ENCODE peak calls at places on chromosomes 2 and 18, in six cellular contexts. Y is IMR-90, G is breast epithelium, X is suprapubic skin, R is PC-9, F is lower lobe of right lung. B is an unnamed sample. For H3K36me3, the result is how much of the 10 kb centered on the place peaks cover.

GRCh38 chr18:11868230-11868629 is 17.0 kb downstream of the CHMP1B start:
- DNase-seq in Y (no peak), G (no peak), X (no peak), R (no peak), F (no peak), B (no peak)

GRCh38 chr2:31089645-31090044 is 48.6 kb downstream of the GALNT14 start:
- DNase-seq in Y (no peak), G (no peak), X (no peak), R (no peak), F (no peak), B (no peak)

GRCh38 chr2:20423376-20423775 is 23.5 kb upstream of the RHOB start:
- DNase-seq in Y (no peak), G (no peak), X (peak), R (no peak), F (no peak), B (no peak)

GRCh38 chr2:235052514-235053354 is 100.9 kb downstream of the SH3BP4 start:
- DNase-seq in Y (no peak), G (peak), X (no peak), R (no peak), F (no peak), B (no peak)

GRCh38 chr2:107325983-107326786 is 440.2 kb upstream of the ST6GAL2 start:
- DNase-seq in Y (no peak), G (no peak), X (no peak), R (no peak), F (no peak), B (no peak)

GRCh38 chr2:127658641-127659407 is 12.9 kb downstream of the GPR17 start:
- DNase-seq in Y (no peak), G (no peak), X (peak), R (no peak), F (peak), B (no peak)

GRCh38 chr2:64213607-64214275 is 69.5 kb upstream of the PELI1 start:
- DNase-seq in Y (no peak), G (no peak), X (no peak), R (no peak), F (no peak), B (no peak)

GRCh38 chr2:49807689-49808088 is 653.4 kb upstream of the FSHR start:
- DNase-seq in Y (no peak), G (no peak), X (no peak), R (no peak), F (no peak), B (no peak)

GRCh38 chr2:192029089-192029488 is 165.6 kb downstream of the TMEFF2 start:
- DNase-seq in Y (peak), G (no peak), X (no peak), R (no peak), F (no peak), B (no peak)

GRCh38 chr2:229920011-229920781 is 1.6 kb downstream of the TRIP12 start:
- DNase-seq in Y (no peak), G (no peak), X (no peak), R (no peak), F (no peak), B (no peak)

GRCh38 chr2:83650156-83650555 is 808.9 kb downstream of the SUCLG1 start:
- DNase-seq in Y (no peak), G (no peak), X (no peak), R (no peak), F (no peak), B (no peak)

GRCh38 chr2:172561270-172561669 is 5.4 kb downstream of the PDK1 start:
- DNase-seq in Y (peak), G (no peak), X (no peak), R (no peak), F (no peak), B (no peak)

GRCh38 chr2:68837164-68837860 is 33.9 kb downstream of the BMP10 start:
- DNase-seq in Y (peak), G (no peak), X (no peak), R (no peak), F (peak), B (no peak)

GRCh38 chr2:172223601-172224054 is 120.9 kb upstream of the DLX2 start:
- DNase-seq in Y (no peak), G (no peak), X (no peak), R (no peak), F (no peak), B (no peak)

GRCh38 chr2:16581241-16581640 is 84.4 kb downstream of the CYRIA start:
- DNase-seq in Y (no peak), G (no peak), X (no peak), R (no peak), F (no peak), B (no peak)

GRCh38 chr2:98782570-98782969 is 51.6 kb upstream of the MGAT4A start:
- DNase-seq in Y (no peak), G (no peak), X (no peak), R (no peak), F (no peak), B (no peak)

GRCh38 chr2:102141915-102142828 is at the start of gene IL1R1:
- DNase-seq in Y (peak), G (peak), X (peak), R (peak), F (peak), B (no peak)

GRCh38 chr2:96940026-96940601 is 46.3 kb downstream of the FAM178B start:
- DNase-seq in Y (no peak), G (no peak), X (no peak), R (no peak), F (no peak), B (no peak)

GRCh38 chr2:53652131-53652530 is 115.5 kb upstream of the CHAC2 start:
- DNase-seq in Y (no peak), G (no peak), X (no peak), R (no peak), F (no peak), B (no peak)

GRCh38 chr2:165609672-165610071 is 140.2 kb downstream of the CSRNP3 start:
- DNase-seq in Y (no peak), G (no peak), X (no peak), R (no peak), F (no peak), B (no peak)

GRCh38 chr2:25303517-25304338 is 38.0 kb downstream of the DNMT3A start:
- DNase-seq in Y (no peak), G (no peak), X (no peak), R (no peak), F (no peak), B (no peak)

GRCh38 chr18:48264508-48264907 is 144.7 kb downstream of the ZBTB7C start:
- DNase-seq in Y (no peak), G (no peak), X (no peak), R (no peak), F (no peak), B (peak)

GRCh38 chr2:74546004-74546403 is 7.7 kb downstream of the LOXL3 start:
- DNase-seq in Y (no peak), G (no peak), X (no peak), R (no peak), F (no peak), B (no peak)

GRCh38 chr2:12636837-12637581 is 79.7 kb upstream of the TRIB2 start:
- DNase-seq in Y (peak), G (no peak), X (no peak), R (no peak), F (no peak), B (no peak)

GRCh38 chr18:62030091-62030985 is 137.5 kb upstream of the RNF152 start:
- DNase-seq in Y (no peak), G (no peak), X (no peak), R (no peak), F (no peak), B (no peak)

GRCh38 chr2:231725476-231725875 is 17.2 kb downstream of the PTMA start:
- DNase-seq in Y (no peak), G (no peak), X (no peak), R (no peak), F (no peak), B (no peak)

GRCh38 chr18:11570073-11570588 is 39.3 kb upstream of the SLC35G4 start:
- DNase-seq in Y (no peak), G (no peak), X (no peak), R (no peak), F (no peak), B (no peak)

GRCh38 chr2:88198308-88198707 is 28.2 kb downstream of the THNSL2 start:
- DNase-seq in Y (no peak), G (no peak), X (no peak), R (no peak), F (no peak), B (no peak)

GRCh38 chr2:204072443-204073324 is 136.1 kb downstream of the ICOS start:
- DNase-seq in Y (no peak), G (no peak), X (no peak), R (peak), F (no peak), B (no peak)

GRCh38 chr2:9538000-9538507 is 17.6 kb downstream of the ADAM17 start:
- DNase-seq in Y (peak), G (no peak), X (no peak), R (no peak), F (no peak), B (no peak)

GRCh38 chr2:96514521-96514920 is 9.4 kb upstream of the NEURL3 start:
- DNase-seq in Y (no peak), G (peak), X (no peak), R (peak), F (no peak), B (no peak)

GRCh38 chr2:10794891-10795290 is 17.7 kb downstream of the PDIA6 start:
- DNase-seq in Y (no peak), G (no peak), X (no peak), R (no peak), F (no peak), B (no peak)

GRCh38 chr2:5330961-5331360 is 361.2 kb upstream of the SOX11 start:
- DNase-seq in Y (no peak), G (no peak), X (no peak), R (no peak), F (no peak), B (peak)

GRCh38 chr2:58436842-58437241 is 195.7 kb upstream of the FANCL start:
- DNase-seq in Y (no peak), G (no peak), X (no peak), R (no peak), F (no peak), B (no peak)

DNA sequence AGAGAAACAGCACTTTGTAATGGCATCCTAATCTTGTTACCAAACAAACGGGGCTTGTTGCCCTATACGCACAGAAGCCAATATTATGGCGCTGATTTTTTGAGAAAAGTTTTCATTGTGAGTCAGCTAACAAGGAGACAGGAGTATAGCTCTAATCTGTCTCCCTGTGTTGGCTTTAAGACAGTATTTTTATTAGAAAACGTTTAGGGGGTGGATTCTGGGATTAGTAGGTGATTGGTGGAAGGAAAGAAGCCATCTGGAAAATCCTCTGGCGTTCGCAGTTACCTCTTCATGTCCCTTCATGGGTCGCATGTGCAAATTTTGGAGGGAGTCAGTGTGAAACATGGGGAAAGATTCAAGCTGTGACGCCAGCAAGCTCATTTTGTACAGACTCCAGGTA is 698 bp upstream of the TMEM237 start:
- DNase-seq in Y (peak), G (no peak), X (peak), R (no peak), F (no peak), B (no peak)
- H3K4me3 ChIP-seq in Y (peak), G (no peak), X (peak), R (peak), F (peak), B (no peak)

GRCh38 chr2:200852605-200853004 is 11.9 kb downstream of the CLK1 start:
- DNase-seq in Y (no peak), G (no peak), X (no peak), R (no peak), F (no peak), B (no peak)

GRCh38 chr2:200850512-200851256 is 13.8 kb downstream of the CLK1 start:
- DNase-seq in Y (no peak), G (no peak), X (no peak), R (no peak), F (no peak), B (no peak)

GRCh38 chr2:200847268-200847667 is 17.2 kb downstream of the CLK1 start:
- DNase-seq in Y (no peak), G (no peak), X (no peak), R (no peak), F (no peak), B (no peak)

GRCh38 chr2:200847939-200848338 is 16.5 kb downstream of the CLK1 start:
- DNase-seq in Y (no peak), G (no peak), X (no peak), R (no peak), F (no peak), B (no peak)

DNA sequence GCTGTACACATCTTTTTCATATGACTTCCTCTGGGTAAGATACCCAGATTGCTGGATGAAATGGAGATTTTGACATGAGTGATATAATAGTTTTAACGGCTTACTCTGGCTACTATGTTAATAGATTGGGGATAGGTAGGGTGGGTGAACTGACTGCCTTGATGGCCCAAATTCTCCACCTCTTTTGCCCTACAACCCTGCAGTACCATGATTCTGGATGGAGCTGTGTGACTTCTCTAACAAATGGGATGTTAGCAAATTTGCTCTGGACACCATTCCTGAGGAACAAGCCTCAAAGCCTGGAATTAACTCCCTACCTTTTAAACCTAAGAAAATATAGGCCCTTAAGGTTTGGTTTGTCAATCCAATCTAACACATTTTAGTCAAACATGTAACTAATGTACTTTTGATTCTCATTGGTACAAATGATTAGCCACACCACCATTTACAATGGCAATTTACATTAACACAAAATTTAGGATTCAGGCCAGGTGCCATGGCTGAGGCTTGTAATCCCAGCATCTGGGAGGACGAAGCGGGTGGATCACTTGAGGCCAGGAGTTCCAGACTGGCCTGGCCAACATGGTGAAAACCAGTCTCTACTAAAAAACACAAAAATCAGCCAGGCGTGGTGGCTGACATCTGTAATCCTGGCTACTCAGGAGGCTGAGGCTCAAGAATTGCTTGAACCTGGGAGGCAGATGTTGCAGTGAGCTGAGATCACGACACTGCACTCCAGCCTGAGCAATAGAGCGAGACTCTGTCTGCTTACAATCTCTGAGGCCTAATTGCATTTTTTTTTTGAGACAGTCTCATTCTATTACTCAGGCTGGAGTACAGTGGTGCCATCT is 12.8 kb downstream of the CLK1 start:
- DNase-seq in Y (no peak), G (no peak), X (no peak), R (no peak), F (no peak), B (no peak)
- H3K36me3 ChIP-seq in Y (under half), G (under half), X (half or more), R (under half), F (half or more), B (under half)

DNA sequence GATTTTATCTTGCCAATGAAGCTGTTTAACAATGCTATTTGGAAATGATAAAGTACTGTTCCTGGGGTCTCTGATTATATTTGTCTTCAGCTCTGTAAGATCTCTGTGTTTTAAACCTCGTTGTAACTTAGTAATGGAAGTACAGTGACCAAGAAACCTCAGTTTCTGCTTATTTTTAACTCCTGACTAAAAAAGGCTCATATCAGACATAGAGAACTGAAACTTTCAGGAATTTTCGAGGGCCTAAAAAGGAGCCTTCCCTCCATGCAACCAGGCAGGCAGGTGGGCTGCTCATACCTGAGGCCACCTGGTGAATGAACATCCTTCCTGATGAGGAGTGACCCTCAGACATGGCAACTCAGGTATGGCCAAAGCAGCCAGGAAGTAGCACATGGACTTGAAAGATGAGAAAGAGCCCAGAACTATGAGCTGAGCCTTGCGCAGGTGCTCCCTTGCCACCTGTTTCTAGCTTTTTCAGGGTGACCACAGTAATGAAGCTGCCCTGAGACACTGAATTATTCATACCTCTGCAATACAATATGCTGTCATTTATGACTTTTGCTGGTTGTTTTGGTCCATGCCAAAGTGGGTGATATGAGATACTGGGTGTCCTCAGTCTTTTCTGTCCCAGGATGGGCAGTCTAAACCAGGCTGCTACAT is 23.9 kb downstream of the MYO3B start:
- DNase-seq in Y (no peak), G (no peak), X (no peak), R (no peak), F (no peak), B (no peak)
- TF ChIP-seq CTCF in Y (no peak), G (no peak), X (no peak), R (no peak), F (no peak), B (no peak)

GRCh38 chr2:224973112-224974016 is 68.9 kb downstream of the DOCK10 start:
- DNase-seq in Y (no peak), G (no peak), X (no peak), R (peak), F (no peak), B (peak)
- H3K4me3 ChIP-seq in Y (no peak), G (no peak), X (no peak), R (no peak), F (no peak), B (no peak)

GRCh38 chr2:199958014-199958413 is 2.6 kb downstream of the MAIP1 start:
- DNase-seq in Y (no peak), G (no peak), X (no peak), R (no peak), F (no peak), B (no peak)
- H3K36me3 ChIP-seq in Y (under half), G (under half), X (under half), R (under half), F (under half), B (under half)

GRCh38 chr2:206349375-206349774 is 74.9 kb downstream of the ZDBF2 start:
- DNase-seq in Y (no peak), G (no peak), X (no peak), R (no peak), F (no peak), B (no peak)

GRCh38 chr2:206354129-206354528 is 79.7 kb downstream of the ZDBF2 start:
- DNase-seq in Y (no peak), G (no peak), X (no peak), R (no peak), F (no peak), B (no peak)

GRCh38 chr2:206353685-206354084 is 79.2 kb downstream of the ZDBF2 start:
- DNase-seq in Y (no peak), G (no peak), X (no peak), R (no peak), F (no peak), B (no peak)
- TF ChIP-seq CTCF in Y (no peak), G (no peak), X (no peak), R (no peak), F (no peak), B (no peak)

GRCh38 chr2:43464546-43464945 is 131.3 kb downstream of the THADA start:
- DNase-seq in Y (peak), G (no peak), X (peak), R (no peak), F (no peak), B (no peak)
- H3K4me3 ChIP-seq in Y (no peak), G (no peak), X (no peak), R (no peak), F (no peak), B (no peak)